ENCODE peak calls at places on chromosomes 7 and 10, in nine cellular contexts. E, Y, W, B, M, X, J, Q and I are unnamed samples.
A peak's percentile ranks its signal among the peaks of the same experiment; 100 is the strongest.

GRCh38 chr7:141648276-141649114 is 53.5 kb downstream of the DENND11 start:
- DNase-seq in E (no peak), Y (no peak), W (no peak), B (no peak), M (no peak), X (no peak), J (no peak), Q (no peak), I (no peak)

GRCh38 chr10:77069020-77069419 is 568.6 kb downstream of the KCNMA1 start:
- DNase-seq in E (no peak), Y (no peak), W (no peak), B (no peak), M (no peak), X (no peak), J (no peak), Q (no peak), I (no peak)

GRCh38 chr10:116120688-116121087 is 152.3 kb downstream of the GFRA1 start:
- DNase-seq in E (no peak), Y (no peak), W (no peak), B (no peak), M (no peak), X (no peak), J (no peak), Q (no peak), I (no peak)

GRCh38 chr10:77175631-77176222 is 461.9 kb downstream of the KCNMA1 start:
- DNase-seq in E (no peak), Y (no peak), W (no peak), B (no peak), M (no peak), X (no peak), J (no peak), Q (no peak), I (no peak)

GRCh38 chr10:16441106-16441850 is 4.5 kb downstream of the PTER start:
- DNase-seq in E (no peak), Y (no peak), W (no peak), B (no peak), M (no peak), X (peak; percentile 42), J (no peak), Q (no peak), I (no peak)

GRCh38 chr7:101208794-101209193 is 8.0 kb upstream of the MOGAT3 start:
- DNase-seq in E (no peak), Y (no peak), W (no peak), B (no peak), M (no peak), X (no peak), J (no peak), Q (no peak), I (no peak)

GRCh38 chr7:112255388-112255720 is 48.9 kb downstream of the ZNF277 start:
- DNase-seq in E (no peak), Y (no peak), W (no peak), B (no peak), M (no peak), X (no peak), J (no peak), Q (no peak), I (no peak)

GRCh38 chr7:23012797-23013714 is 874 bp downstream of the HYCC1 start:
- DNase-seq in E (no peak), Y (peak; percentile 35), W (peak; percentile 9), B (peak; percentile 38), M (peak; percentile 46), X (peak; percentile 29), J (peak; percentile 6), Q (peak; percentile 26), I (no peak)

GRCh38 chr10:85657478-85658113 is 709.0 kb downstream of the GRID1 start:
- DNase-seq in E (no peak), Y (no peak), W (no peak), B (no peak), M (no peak), X (no peak), J (no peak), Q (no peak), I (no peak)